ENCODE peak calls at places on chromosomes 16 and 17, in six cellular contexts. E is heart left ventricle, V is lower leg skin, P is K562, M is IMR-90, S is tibial nerve. L is an unnamed sample.

GRCh38 chr16:58508671-58509251 is 6.6 kb upstream of the SETD6 start:
- DNase-seq in E (no peak), V (peak), P (no peak), M (no peak), S (no peak), L (no peak)

GRCh38 chr16:89737341-89738071 is 16.2 kb downstream of the ZNF276 start:
- DNase-seq in E (no peak), V (no peak), P (no peak), M (no peak), S (no peak), L (no peak)

GRCh38 chr16:1781758-1782407 is 488 bp downstream of the SPSB3 start:
- DNase-seq in E (peak), V (no peak), P (no peak), M (peak), S (no peak), L (no peak)

GRCh38 chr17:55451203-55451641 is 29.6 kb upstream of the MMD start:
- DNase-seq in E (no peak), V (no peak), P (peak), M (peak), S (no peak), L (no peak)

GRCh38 chr17:55140751-55141150 is 124.0 kb upstream of the HLF start:
- DNase-seq in E (no peak), V (no peak), P (no peak), M (no peak), S (no peak), L (no peak)

GRCh38 chr17:70521821-70522256 is 352.5 kb downstream of the KCNJ2 start:
- DNase-seq in E (peak), V (no peak), P (no peak), M (peak), S (no peak), L (no peak)

GRCh38 chr17:9427460-9428315 is 147.9 kb downstream of the STX8 start:
- DNase-seq in E (peak), V (peak), P (no peak), M (peak), S (no peak), L (no peak)

GRCh38 chr17:34596897-34597296 is 17.5 kb downstream of the TMEM132E start:
- DNase-seq in E (no peak), V (no peak), P (no peak), M (no peak), S (no peak), L (no peak)

GRCh38 chr17:69597898-69598692 is 183.6 kb downstream of the MAP2K6 start:
- DNase-seq in E (no peak), V (no peak), P (no peak), M (peak), S (no peak), L (no peak)

GRCh38 chr16:85103096-85104079 is 8.9 kb downstream of the CIBAR2 start:
- DNase-seq in E (no peak), V (no peak), P (no peak), M (no peak), S (no peak), L (no peak)

GRCh38 chr16:88948781-88949490 is 28.1 kb downstream of the CBFA2T3 start:
- DNase-seq in E (no peak), V (no peak), P (no peak), M (no peak), S (no peak), L (no peak)

GRCh38 chr16:85249830-85250455 is 137.7 kb upstream of the CIBAR2 start:
- DNase-seq in E (no peak), V (no peak), P (no peak), M (no peak), S (no peak), L (no peak)

GRCh38 chr17:78359936-78360370 is at the start of gene SOCS3:
- DNase-seq in E (peak), V (peak), P (peak), M (peak), S (peak), L (peak)

GRCh38 chr16:57749872-57750452 is 14.4 kb downstream of the KATNB1 start:
- DNase-seq in E (no peak), V (no peak), P (no peak), M (no peak), S (no peak), L (no peak)

GRCh38 chr17:76506408-76507328 is 5.4 kb upstream of the RHBDF2 start:
- DNase-seq in E (peak), V (peak), P (peak), M (peak), S (peak), L (no peak)

GRCh38 chr16:17305694-17306093 is 165.1 kb downstream of the XYLT1 start:
- DNase-seq in E (no peak), V (no peak), P (no peak), M (no peak), S (no peak), L (peak)

GRCh38 chr17:53629188-53629587 is 193.5 kb upstream of the KIF2B start:
- DNase-seq in E (no peak), V (no peak), P (no peak), M (peak), S (no peak), L (no peak)

GRCh38 chr17:71975331-71975801 is 145.5 kb upstream of the SOX9 start:
- DNase-seq in E (peak), V (peak), P (no peak), M (peak), S (peak), L (no peak)

DNA sequence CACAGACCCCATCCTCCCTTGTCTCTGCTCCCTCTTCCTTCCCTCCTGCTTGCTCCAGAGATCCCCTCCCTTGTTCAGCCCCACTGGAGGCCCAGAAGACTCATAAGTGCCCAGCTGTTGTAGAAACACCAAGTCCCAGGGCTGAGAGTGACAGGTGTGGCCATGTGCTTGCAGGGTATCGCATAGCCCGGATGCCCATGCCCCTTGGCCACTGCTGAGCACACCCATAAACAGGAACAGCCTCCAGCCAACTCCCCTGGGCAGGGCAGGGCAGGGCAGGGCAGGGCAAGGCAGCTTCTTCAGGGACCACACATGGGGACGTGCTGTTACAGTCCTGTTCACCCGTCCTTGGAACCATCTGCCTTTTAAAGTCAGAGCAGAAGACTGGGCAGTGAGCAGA is 2.0 kb downstream of the CACNG1 start:
- DNase-seq in E (no peak), V (no peak), P (no peak), M (no peak), S (no peak), L (no peak)
- TF ChIP-seq POLR2A in E (no peak), V (no peak), P (no peak), M (no peak), S (no peak), L (no peak)

DNA sequence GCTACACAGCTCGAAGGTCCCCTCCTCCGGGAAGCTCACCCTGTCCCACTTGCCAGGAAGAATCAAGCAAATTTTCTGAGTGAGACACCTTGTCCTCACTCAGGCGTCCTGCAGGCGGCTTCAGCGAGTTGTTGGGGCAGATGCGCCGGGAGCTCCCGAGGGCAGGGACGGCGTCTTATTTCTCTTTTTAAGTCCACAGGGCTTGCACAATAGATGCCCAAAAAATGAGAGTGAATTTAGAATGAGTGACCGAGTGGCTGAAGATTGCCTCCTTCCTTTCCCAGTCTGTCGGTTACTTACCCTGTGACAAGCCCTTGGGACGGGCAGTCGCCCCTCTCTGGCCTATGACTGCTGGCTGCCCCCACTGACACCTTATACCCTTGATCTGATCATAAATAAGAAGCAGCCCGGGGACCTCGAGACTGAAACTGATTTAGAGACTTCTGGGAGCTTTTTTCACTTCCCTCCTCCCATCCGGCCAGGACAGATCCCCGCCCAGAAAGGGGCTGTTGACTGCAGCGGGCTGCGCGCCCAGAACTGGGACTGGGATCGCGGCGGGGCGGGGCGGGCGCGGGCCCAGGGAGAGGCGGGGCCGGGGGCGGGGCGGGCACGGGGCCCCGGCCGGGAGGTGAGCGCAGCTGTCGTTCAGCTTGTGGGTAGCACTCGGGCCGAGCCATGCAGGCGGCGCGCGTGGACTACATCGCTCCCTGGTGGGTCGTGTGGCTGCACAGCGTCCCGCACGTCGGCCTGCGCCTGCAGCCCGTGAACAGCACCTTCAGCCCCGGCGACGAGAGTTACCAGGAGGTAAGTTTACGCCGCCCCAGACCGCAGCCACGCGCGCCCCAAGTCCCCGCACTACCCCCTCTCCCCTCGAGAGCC is at the start of gene TTYH2:
- DNase-seq in E (peak), V (peak), P (peak), M (peak), S (peak), L (peak)
- TF ChIP-seq POLR2A in E (no peak), V (no peak), P (no peak), M (no peak), S (peak), L (peak)

GRCh38 chr17:50166518-50167181 is 845 bp downstream of the SGCA start:
- DNase-seq in E (no peak), V (no peak), P (no peak), M (no peak), S (no peak), L (no peak)

GRCh38 chr17:50165066-50165465 is 739 bp upstream of the SGCA start:
- DNase-seq in E (no peak), V (no peak), P (no peak), M (no peak), S (no peak), L (no peak)

GRCh38 chr17:50164697-50164988 is 1.2 kb upstream of the SGCA start:
- DNase-seq in E (no peak), V (no peak), P (no peak), M (no peak), S (no peak), L (no peak)

GRCh38 chr17:50165466-50165865 is 339 bp upstream of the SGCA start:
- DNase-seq in E (no peak), V (no peak), P (no peak), M (no peak), S (no peak), L (no peak)

GRCh38 chr17:50165867-50166517 is at the start of gene SGCA:
- DNase-seq in E (peak), V (no peak), P (no peak), M (no peak), S (no peak), L (no peak)
- TF ChIP-seq POLR2A in E (no peak), V (no peak), P (no peak), M (no peak), S (no peak), L (no peak)

DNA sequence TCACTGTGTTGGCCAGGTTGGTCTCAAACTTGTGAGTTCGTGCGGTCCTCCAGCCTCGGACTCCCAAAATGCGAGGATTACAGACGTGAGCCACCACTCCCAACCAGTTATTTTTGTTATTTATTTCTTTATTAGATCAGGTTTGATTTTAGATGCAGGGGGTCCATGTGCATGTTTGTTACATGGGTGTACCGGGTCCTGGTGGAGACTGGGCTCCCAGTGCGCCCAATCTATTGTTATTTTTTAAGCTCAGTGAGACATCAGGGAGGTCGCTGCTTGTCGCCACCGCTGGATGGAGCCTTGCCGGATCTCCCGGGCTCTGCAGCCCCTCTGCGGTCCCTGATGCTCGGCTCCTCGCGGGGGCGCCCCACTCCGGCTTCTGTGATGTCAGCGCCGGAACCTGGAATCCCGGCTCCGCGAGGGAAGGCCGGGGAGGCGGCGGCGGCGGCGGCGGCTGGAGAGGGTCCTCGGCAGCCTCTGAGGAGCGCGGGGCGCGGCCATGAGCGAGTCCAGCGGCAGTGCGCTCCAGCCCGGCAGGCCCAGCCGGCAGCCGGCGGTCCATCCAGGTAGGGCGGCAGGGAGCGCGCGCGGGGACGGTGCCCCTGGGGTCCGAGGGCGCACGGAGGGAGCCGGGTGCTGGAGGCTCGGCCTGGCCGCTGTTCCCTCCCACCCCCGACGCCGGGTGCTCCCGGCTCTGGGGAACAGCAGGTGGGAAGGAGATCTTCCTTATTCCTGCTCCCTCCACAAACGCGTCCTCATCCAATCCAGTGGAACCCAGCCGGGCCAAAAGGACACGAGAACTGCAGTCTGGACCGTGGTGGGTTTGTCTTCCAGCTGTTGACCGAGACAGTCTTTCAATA is at the start of gene TMC7:
- DNase-seq in E (peak), V (peak), P (peak), M (peak), S (peak), L (no peak)
- TF ChIP-seq POLR2A in E (no peak), V (no peak), P (no peak), M (peak), S (no peak), L (no peak)

GRCh38 chr16:30184430-30185140 is 1.2 kb downstream of the CORO1A start:
- DNase-seq in E (peak), V (no peak), P (peak), M (no peak), S (no peak), L (no peak)

GRCh38 chr16:30185141-30185682 is 1.8 kb downstream of the CORO1A start:
- DNase-seq in E (peak), V (no peak), P (peak), M (no peak), S (no peak), L (no peak)

GRCh38 chr16:30183961-30184429 is 593 bp downstream of the CORO1A start:
- DNase-seq in E (peak), V (peak), P (peak), M (no peak), S (no peak), L (peak)

GRCh38 chr16:30185683-30186421 is 2.5 kb downstream of the CORO1A start:
- DNase-seq in E (peak), V (peak), P (peak), M (no peak), S (no peak), L (peak)

GRCh38 chr16:30183236-30183960 is at the start of gene CORO1A:
- DNase-seq in E (peak), V (peak), P (peak), M (peak), S (peak), L (peak)
- TF ChIP-seq POLR2A in E (no peak), V (no peak), P (no peak), M (no peak), S (no peak), L (peak)

GRCh38 chr17:42251115-42251514 is 25.1 kb downstream of the STAT5B start:
- DNase-seq in E (no peak), V (no peak), P (peak), M (no peak), S (no peak), L (no peak)
- TF ChIP-seq POLR2A in E (no peak), V (no peak), P (no peak), M (no peak), S (no peak), L (no peak)

GRCh38 chr17:81712468-81713003 is 452 bp downstream of the SLC25A10 start:
- DNase-seq in E (no peak), V (no peak), P (peak), M (no peak), S (no peak), L (peak)

GRCh38 chr17:81710514-81711308 is 1.4 kb upstream of the SLC25A10 start:
- DNase-seq in E (no peak), V (no peak), P (no peak), M (no peak), S (no peak), L (no peak)

GRCh38 chr17:81713004-81713555 is 996 bp downstream of the SLC25A10 start:
- DNase-seq in E (no peak), V (no peak), P (no peak), M (no peak), S (no peak), L (no peak)

GRCh38 chr17:81713556-81714411 is 1.7 kb downstream of the SLC25A10 start:
- DNase-seq in E (no peak), V (no peak), P (peak), M (no peak), S (no peak), L (no peak)

GRCh38 chr17:81711814-81712467 is at the start of gene SLC25A10:
- DNase-seq in E (peak), V (peak), P (peak), M (peak), S (peak), L (peak)
- TF ChIP-seq POLR2A in E (no peak), V (no peak), P (no peak), M (no peak), S (no peak), L (no peak)

GRCh38 chr16:4616047-4616811 is 1.5 kb upstream of the UBALD1 start:
- DNase-seq in E (peak), V (peak), P (peak), M (peak), S (peak), L (peak)
- TF ChIP-seq POLR2A in E (peak), V (no peak), P (peak), M (peak), S (peak), L (peak)

DNA sequence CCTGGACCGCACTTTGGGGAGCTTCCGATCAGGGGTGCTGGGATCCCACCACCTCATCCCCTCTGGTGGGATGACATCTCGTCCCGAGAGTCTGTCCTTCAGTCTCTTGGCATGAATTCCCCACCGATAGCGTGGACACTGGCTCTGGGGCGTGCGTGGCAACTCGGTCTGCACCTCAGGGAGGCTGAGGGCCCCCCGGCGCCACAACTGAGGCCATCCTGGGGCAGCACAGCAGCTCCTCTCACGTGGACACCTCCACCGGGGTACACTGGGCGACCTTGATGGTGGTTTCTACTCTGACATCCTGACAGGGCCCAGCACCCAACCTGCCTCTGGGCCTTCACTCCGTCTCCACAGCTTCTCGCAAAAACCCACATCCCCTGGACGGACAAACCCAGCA is 8.6 kb downstream of the PDIA2 start:
- DNase-seq in E (no peak), V (no peak), P (no peak), M (no peak), S (no peak), L (no peak)
- TF ChIP-seq POLR2A in E (no peak), V (no peak), P (no peak), M (no peak), S (no peak), L (no peak)

DNA sequence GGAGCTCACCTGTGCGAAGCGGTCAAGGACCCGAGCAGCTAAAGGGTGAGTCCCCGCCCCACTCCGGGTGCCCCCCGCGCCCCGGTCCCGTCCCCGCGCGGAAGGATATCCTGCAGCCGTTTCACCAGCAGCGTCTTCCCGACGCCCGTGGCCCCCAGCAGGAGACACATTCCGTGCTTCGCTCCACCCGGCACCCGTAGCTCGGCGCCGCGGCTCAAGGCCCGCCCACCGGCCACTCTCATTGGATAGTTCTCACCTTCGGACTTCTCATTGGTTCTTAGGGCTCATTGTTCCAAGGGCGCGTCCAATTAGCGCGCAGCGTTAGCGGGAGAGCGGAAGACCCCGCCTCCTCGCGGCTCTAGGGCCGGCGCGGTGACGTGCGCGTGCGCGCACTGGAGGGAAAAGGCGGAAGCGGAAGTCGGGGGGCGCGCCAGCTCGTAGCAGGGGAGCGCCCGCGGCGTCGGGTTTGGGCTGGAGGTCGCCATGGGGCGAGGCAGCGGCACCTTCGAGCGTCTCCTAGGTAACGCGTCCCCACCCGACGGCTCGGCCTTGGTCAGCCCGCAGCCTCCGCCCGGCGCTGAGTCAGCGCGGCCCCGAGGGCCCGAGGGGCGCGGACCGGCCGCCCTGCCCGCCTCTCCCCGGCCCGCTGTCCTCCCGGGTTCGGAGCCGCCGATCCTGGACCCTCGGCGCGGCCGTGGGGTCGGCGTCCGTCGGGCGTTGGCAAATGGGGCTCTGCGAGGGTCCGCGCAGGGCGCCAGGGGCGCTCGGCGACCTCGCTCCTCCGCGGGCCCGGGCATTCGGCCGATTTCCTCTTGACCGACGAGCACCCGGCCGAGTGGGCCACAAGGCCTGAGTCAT is at the start of the genes ARL16 and HGS:
- DNase-seq in E (peak), V (peak), P (peak), M (peak), S (peak), L (peak)
- TF ChIP-seq POLR2A in E (no peak), V (peak), P (peak), M (peak), S (peak), L (peak)